ENCODE peak calls at places on chromosomes 12 and 14, in eight cellular contexts. X is AG09309, E is IMR-90, Y is stomach, Q is hippocampal formation, F is mammary epithelial cell, M is adrenal gland, P is NCI-H1092. C is an unnamed sample.

GRCh38 chr14:71322660-71323250 is 415.5 kb downstream of the PCNX1 start:
- DNase-seq in P (no peak), M (peak), E (peak), F (peak), Y (no peak), X (peak), Q (no peak), C (peak)

GRCh38 chr12:51200156-51200555 is 17.7 kb downstream of the POU6F1 start:
- DNase-seq in Q (no peak), M (no peak), X (no peak), E (no peak), F (no peak), Y (no peak), P (no peak), C (no peak)

GRCh38 chr14:88834883-88835431 is 10.5 kb downstream of the TTC8 start:
- DNase-seq in X (no peak), E (peak), Q (no peak), F (peak), M (no peak), P (no peak), Y (no peak), C (peak)

GRCh38 chr12:75603475-75603874 is 92.1 kb upstream of the KRR1 start:
- DNase-seq in P (no peak), F (peak), X (no peak), Y (no peak), M (no peak), E (no peak), Q (no peak), C (no peak)

GRCh38 chr12:6946033-6946919 is 2.5 kb downstream of the C12orf57 start:
- DNase-seq in X (no peak), Q (no peak), M (peak), P (peak), Y (peak), E (no peak), F (peak), C (peak)

GRCh38 chr14:68198713-68199464 is 379.3 kb downstream of the RAD51B start:
- DNase-seq in X (no peak), P (no peak), F (no peak), E (no peak), Q (no peak), M (no peak), Y (no peak), C (no peak)

GRCh38 chr14:60981626-60982455 is 796 bp downstream of the SLC38A6 start:
- DNase-seq in F (peak), M (peak), P (no peak), E (peak), Y (no peak), Q (no peak), X (peak), C (peak)

GRCh38 chr12:102879-103168 is 36.3 kb downstream of the IQSEC3 start:
- DNase-seq in X (no peak), F (no peak), Y (no peak), E (no peak), M (no peak), P (no peak), Q (no peak), C (no peak)

GRCh38 chr12:50960130-50960529 is 7.8 kb downstream of the HIGD1C start:
- DNase-seq in X (no peak), E (peak), F (no peak), P (no peak), Q (no peak), M (no peak), Y (no peak), C (no peak)

GRCh38 chr12:26823391-26823790 is 9.6 kb downstream of the ITPR2 start:
- DNase-seq in M (no peak), F (peak), X (no peak), Y (no peak), E (peak), Q (no peak), P (no peak), C (peak)

GRCh38 chr12:15555466-15555865 is 233.2 kb downstream of the PTPRO start:
- DNase-seq in E (no peak), X (no peak), M (no peak), Y (no peak), Q (no peak), F (no peak), P (no peak), C (no peak)

GRCh38 chr12:123520567-123521474 is 12.7 kb downstream of the RILPL1 start:
- DNase-seq in F (no peak), M (no peak), E (no peak), Q (no peak), P (no peak), X (no peak), Y (no peak), C (no peak)

GRCh38 chr14:64654072-64654899 is 49.9 kb upstream of the PLEKHG3 start:
- DNase-seq in M (no peak), F (peak), Q (no peak), P (no peak), E (peak), Y (no peak), X (peak), C (peak)

GRCh38 chr14:94545131-94545841 is 16.0 kb upstream of the SERPINA4 start:
- DNase-seq in E (no peak), Y (no peak), P (no peak), M (no peak), Q (peak), X (no peak), F (no peak), C (no peak)

GRCh38 chr14:89640141-89640540 is 223.1 kb upstream of the FOXN3 start:
- DNase-seq in E (peak), F (no peak), Q (no peak), M (no peak), Y (no peak), X (no peak), P (no peak), C (no peak)

GRCh38 chr12:127381043-127381668 is 885.8 kb upstream of the TMEM132C start:
- DNase-seq in M (peak), Q (peak), X (no peak), F (peak), P (peak), Y (peak), E (no peak), C (no peak)

GRCh38 chr12:51884676-51885229 is 3.1 kb upstream of the ANKRD33 start:
- DNase-seq in P (no peak), M (peak), Q (no peak), Y (no peak), X (no peak), F (peak), E (peak), C (peak)

GRCh38 chr14:105314287-105315185 is at the start of gene PACS2:
- DNase-seq in E (peak), X (peak), P (peak), Y (peak), M (peak), F (peak), Q (peak), C (peak)

GRCh38 chr12:122888232-122888752 is 7.6 kb downstream of the VPS37B start:
- DNase-seq in F (peak), Q (no peak), E (peak), P (no peak), Y (peak), X (no peak), M (peak), C (peak)

GRCh38 chr14:105470812-105471771 is 3.5 kb upstream of the CRIP2 start:
- DNase-seq in M (no peak), Y (no peak), P (peak), X (no peak), Q (no peak), F (no peak), E (no peak), C (no peak)

GRCh38 chr14:100893228-100893601 is 10.3 kb downstream of the RTL1 start:
- DNase-seq in X (no peak), M (no peak), Y (no peak), E (no peak), Q (no peak), P (no peak), F (no peak), C (no peak)

GRCh38 chr12:3200032-3200617 is 122.9 kb downstream of the TSPAN9 start:
- DNase-seq in Q (no peak), F (peak), P (peak), M (peak), E (peak), Y (peak), X (no peak), C (peak)

GRCh38 chr14:68576496-68577244 is 216.2 kb downstream of the ZFP36L1 start:
- DNase-seq in M (no peak), Q (no peak), E (peak), P (no peak), F (peak), Y (no peak), X (no peak), C (peak)

GRCh38 chr12:102388469-102388868 is 91.9 kb downstream of the IGF1 start:
- DNase-seq in X (no peak), M (no peak), F (no peak), E (peak), Q (no peak), Y (no peak), P (no peak), C (no peak)

GRCh38 chr14:65304239-65304638 is 108.3 kb upstream of the FUT8 start:
- DNase-seq in P (no peak), Q (no peak), X (no peak), F (no peak), Y (no peak), E (no peak), M (no peak), C (no peak)

GRCh38 chr12:12159988-12160387 is 89.2 kb downstream of the BCL2L14 start:
- DNase-seq in X (peak), F (no peak), Q (no peak), P (no peak), Y (no peak), E (peak), M (no peak), C (peak)

GRCh38 chr14:69664865-69665526 is 53.6 kb downstream of the SUSD6 start:
- DNase-seq in Y (no peak), M (peak), Q (no peak), P (no peak), X (no peak), F (no peak), E (no peak), C (no peak)

GRCh38 chr14:100747021-100747586 is 20.4 kb downstream of the DLK1 start:
- DNase-seq in X (peak), M (peak), Q (no peak), F (peak), Y (no peak), E (peak), P (peak), C (peak)

GRCh38 chr14:68810173-68811153 is 17.6 kb upstream of the ZFP36L1 start:
- DNase-seq in P (no peak), Y (no peak), X (no peak), F (no peak), E (no peak), M (no peak), Q (no peak), C (no peak)

GRCh38 chr12:57517187-57517586 is 3.1 kb downstream of the DDIT3 start:
- DNase-seq in E (peak), Y (no peak), P (no peak), X (no peak), Q (no peak), M (peak), F (peak), C (peak)

GRCh38 chr12:58803893-58804292 is 116.4 kb downstream of the LRIG3 start:
- DNase-seq in Q (no peak), M (no peak), F (peak), X (peak), Y (no peak), E (peak), P (no peak), C (peak)

GRCh38 chr12:52010152-52010622 is 3.4 kb downstream of the TAMALIN start:
- DNase-seq in Y (peak), P (no peak), Q (peak), F (no peak), E (peak), M (peak), X (no peak), C (no peak)

GRCh38 chr12:96136720-96137378 is 57.3 kb upstream of the ELK3 start:
- DNase-seq in F (no peak), M (no peak), P (no peak), Q (no peak), Y (no peak), X (no peak), E (peak), C (no peak)

GRCh38 chr12:92621833-92622232 is 81.0 kb upstream of the PLEKHG7 start:
- DNase-seq in X (peak), P (no peak), Q (no peak), Y (no peak), E (no peak), M (no peak), F (no peak), C (peak)

C was measured in bronchial epithelial cell.